ENCODE peak calls at places on chromosome 19, in four cellular contexts. L, Z, H and M are unnamed samples.
A peak's percentile ranks its signal among the peaks of the same experiment; 100 is the strongest.

GRCh38 chr19:8577247-8577646 is at the start of gene MYO1F:
- DNase-seq in H (no peak), Z (no peak), L (no peak), M (peak; percentile 45)

GRCh38 chr19:2055871-2056809 is 5.1 kb upstream of the MKNK2 start:
- DNase-seq in H (no peak), Z (no peak), L (no peak), M (no peak)

GRCh38 chr19:29302002-29302928 is 89.3 kb upstream of the UQCRFS1 start:
- DNase-seq in Z (no peak), H (no peak), L (no peak), M (no peak)

GRCh38 chr19:42140125-42140754 is 8.0 kb upstream of the POU2F2 start:
- DNase-seq in L (peak; percentile 91), Z (peak; percentile 55), H (peak; percentile 31), M (peak; percentile 48)

GRCh38 chr19:10007366-10007765 is 2.9 kb downstream of the COL5A3 start:
- DNase-seq in L (no peak), Z (no peak), H (no peak), M (no peak)

GRCh38 chr19:13053761-13054604 is 48.7 kb downstream of the LYL1 start:
- DNase-seq in Z (no peak), L (peak; percentile 44), H (peak; percentile 97), M (no peak)

GRCh38 chr19:29324717-29325116 is 111.8 kb upstream of the UQCRFS1 start:
- DNase-seq in L (no peak), Z (no peak), H (no peak), M (no peak)

GRCh38 chr19:50489461-50490011 is 12.9 kb upstream of the GARIN5A start:
- DNase-seq in L (no peak), H (no peak), Z (no peak), M (no peak)

GRCh38 chr19:1469936-1470863 is 8.8 kb downstream of the C19orf25 start:
- DNase-seq in H (no peak), Z (peak; percentile 52), L (peak; percentile 77), M (peak; percentile 78)

GRCh38 chr19:1904385-1905070 is 671 bp upstream of the ADAT3 start:
- DNase-seq in Z (no peak), L (peak; percentile 76), H (no peak), M (no peak)

GRCh38 chr19:33446918-33447293 is 73.4 kb downstream of the CEBPG start:
- DNase-seq in Z (no peak), L (no peak), H (no peak), M (no peak)

GRCh38 chr19:412356-413355 is 3.7 kb upstream of the C2CD4C start:
- DNase-seq in H (no peak), Z (peak; percentile 39), L (peak; percentile 50), M (no peak)

GRCh38 chr19:4175669-4175931 is 6.8 kb downstream of the SIRT6 start:
- DNase-seq in L (no peak), Z (no peak), H (no peak), M (no peak)

GRCh38 chr19:11722414-11722813 is 16.3 kb downstream of the ZNF823 start:
- DNase-seq in Z (no peak), H (no peak), L (no peak), M (no peak)

GRCh38 chr19:55179570-55180484 is at the start of gene SYT5:
- DNase-seq in H (no peak), Z (peak; percentile 74), L (peak; percentile 75), M (peak; percentile 76)

GRCh38 chr19:45879055-45879454 is 6.9 kb downstream of the IRF2BP1 start:
- DNase-seq in H (no peak), Z (no peak), L (no peak), M (no peak)

GRCh38 chr19:14149509-14149994 is 13.2 kb upstream of the ASF1B start:
- DNase-seq in H (no peak), L (no peak), Z (no peak), M (no peak)

GRCh38 chr19:13615890-13616289 is 109.6 kb upstream of the CACNA1A start:
- DNase-seq in H (no peak), L (no peak), Z (no peak), M (no peak)

GRCh38 chr19:45800009-45800553 is 7.4 kb upstream of the DMWD start:
- DNase-seq in L (no peak), H (no peak), Z (no peak), M (no peak)

GRCh38 chr19:7287716-7288115 is 6.5 kb downstream of the INSR start:
- DNase-seq in H (peak; percentile 79), Z (no peak), L (no peak), M (no peak)

GRCh38 chr19:9523885-9524474 is 14.5 kb downstream of the ZNF426 start:
- DNase-seq in Z (no peak), L (no peak), H (no peak), M (no peak)

GRCh38 chr19:31297991-31298390 is 51.2 kb downstream of the TSHZ3 start:
- DNase-seq in Z (no peak), H (no peak), L (no peak), M (no peak)
- TF ChIP-seq ELF4 in Z (no peak), H (no peak), L (no peak), M (no peak)

GRCh38 chr19:38251564-38252051 is 4.6 kb downstream of the PPP1R14A start:
- DNase-seq in L (no peak), H (no peak), Z (no peak), M (peak; percentile 21)
- TF ChIP-seq ELF4 in L (no peak), H (no peak), Z (no peak), M (no peak)

GRCh38 chr19:17846146-17846545 is 1.6 kb downstream of the JAK3 start:
- DNase-seq in H (no peak), L (no peak), Z (no peak), M (no peak)

GRCh38 chr19:17843908-17844490 is 3.8 kb downstream of the JAK3 start:
- DNase-seq in L (no peak), H (no peak), Z (no peak), M (no peak)

GRCh38 chr19:17843428-17843827 is 4.4 kb downstream of the JAK3 start:
- DNase-seq in L (no peak), H (no peak), Z (no peak), M (no peak)

GRCh38 chr19:17848598-17849292 is 963 bp upstream of the JAK3 start:
- DNase-seq in H (no peak), Z (no peak), L (no peak), M (no peak)

GRCh38 chr19:17847538-17848366 is at the start of gene JAK3:
- DNase-seq in Z (peak; percentile 69), L (peak; percentile 90), H (peak; percentile 59), M (peak; percentile 79)
- TF ChIP-seq ELF4 in Z (no peak), L (no peak), H (no peak), M (no peak)

GRCh38 chr19:52896431-52897148 is 845 bp downstream of the ZNF320 start:
- DNase-seq in Z (peak; percentile 7), L (peak; percentile 24), H (no peak), M (peak; percentile 58)
- TF ChIP-seq ELF4 in Z (no peak), L (no peak), H (no peak), M (no peak)

GRCh38 chr19:44623080-44623479 is 9.7 kb downstream of the IGSF23 start:
- DNase-seq in Z (no peak), H (no peak), L (no peak), M (no peak)

GRCh38 chr19:44621367-44621766 is 8.0 kb downstream of the IGSF23 start:
- DNase-seq in Z (no peak), H (no peak), L (no peak), M (no peak)

GRCh38 chr19:44618640-44619357 is 5.4 kb downstream of the IGSF23 start:
- DNase-seq in H (no peak), Z (no peak), L (no peak), M (no peak)

GRCh38 chr19:44623626-44624025 is 10.3 kb downstream of the IGSF23 start:
- DNase-seq in L (no peak), H (no peak), Z (no peak), M (no peak)

GRCh38 chr19:44620667-44621066 is 7.3 kb downstream of the IGSF23 start:
- DNase-seq in L (no peak), Z (no peak), H (no peak), M (no peak)
- TF ChIP-seq ELF4 in L (no peak), Z (no peak), H (no peak), M (no peak)

GRCh38 chr19:35117017-35117570 is 1.5 kb downstream of the FXYD3 start:
- DNase-seq in L (no peak), Z (no peak), H (no peak), M (no peak)
- TF ChIP-seq ELF4 in L (no peak), Z (no peak), H (no peak), M (no peak)

GRCh38 chr19:34485831-34486230 is 4.3 kb downstream of the WTIP start:
- DNase-seq in Z (no peak), H (no peak), L (no peak), M (no peak)

GRCh38 chr19:34487651-34488051 is 6.1 kb downstream of the WTIP start:
- DNase-seq in L (no peak), H (no peak), Z (no peak), M (no peak)

GRCh38 chr19:34493038-34493648 is 11.6 kb downstream of the WTIP start:
- DNase-seq in L (no peak), H (no peak), Z (no peak), M (no peak)

GRCh38 chr19:34490141-34490766 is 8.7 kb downstream of the WTIP start:
- DNase-seq in H (no peak), Z (no peak), L (peak; percentile 6), M (no peak)

DNA sequence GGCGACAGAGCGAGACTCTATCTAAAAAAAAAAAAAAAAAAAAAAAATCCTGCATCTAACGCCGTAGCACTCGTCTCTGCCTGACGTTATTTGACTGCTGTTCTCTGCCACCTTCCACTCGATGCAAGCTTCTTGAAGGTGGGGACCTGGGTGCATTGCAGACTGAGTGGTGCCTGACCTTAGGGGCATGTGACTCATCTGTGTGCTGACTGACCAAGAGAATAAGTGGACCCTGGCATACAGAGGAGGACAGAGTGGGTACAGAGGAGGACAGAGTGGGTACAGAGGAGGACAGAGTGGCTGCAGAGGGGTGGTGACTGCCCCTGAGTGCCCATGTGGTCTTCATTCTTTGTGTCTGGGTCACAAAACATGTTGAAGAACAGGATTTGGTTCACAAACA is 7.6 kb downstream of the WTIP start:
- DNase-seq in L (no peak), H (no peak), Z (no peak), M (no peak)
- TF ChIP-seq ELF4 in L (no peak), H (no peak), Z (no peak), M (no peak)